ENCODE peak calls at places on chromosomes 2 and 18, in four cellular contexts. One of them, this sample, is unnamed.

GRCh38 chr2:33267745-33268144 is 208.7 kb upstream of the RASGRP3 start:
- DNase-seq in cardiac muscle cell: peak; percentile 44
- DNase-seq in tibial nerve: no peak
- DNase-seq in transverse colon: no peak
- DNase-seq in this sample: no peak

GRCh38 chr18:23237524-23238151 is 102.4 kb downstream of the CABLES1 start:
- DNase-seq in tibial nerve: no peak
- DNase-seq in transverse colon: peak; percentile 61
- DNase-seq in cardiac muscle cell: peak; percentile 69
- DNase-seq in this sample: no peak

GRCh38 chr2:27606611-27607010 is 22.2 kb downstream of the CCDC121 start:
- DNase-seq in cardiac muscle cell: no peak
- DNase-seq in transverse colon: no peak
- DNase-seq in tibial nerve: no peak
- DNase-seq in this sample: no peak

GRCh38 chr2:60867848-60868247 is 13.5 kb upstream of the REL start:
- DNase-seq in transverse colon: no peak
- DNase-seq in cardiac muscle cell: no peak
- DNase-seq in tibial nerve: peak; percentile 47
- DNase-seq in this sample: no peak

GRCh38 chr2:15932394-15933183 is 7.8 kb upstream of the MYCN start:
- DNase-seq in cardiac muscle cell: no peak
- DNase-seq in transverse colon: no peak
- DNase-seq in tibial nerve: no peak
- DNase-seq in this sample: no peak

GRCh38 chr2:239253705-239254104 is 147.1 kb downstream of the HDAC4 start:
- DNase-seq in tibial nerve: no peak
- DNase-seq in transverse colon: no peak
- DNase-seq in cardiac muscle cell: no peak
- DNase-seq in this sample: no peak

GRCh38 chr2:136057023-136057801 is 60.7 kb downstream of the CXCR4 start:
- DNase-seq in cardiac muscle cell: no peak
- DNase-seq in transverse colon: no peak
- DNase-seq in tibial nerve: no peak
- DNase-seq in this sample: no peak

GRCh38 chr2:23828256-23828980 is 98.5 kb downstream of the ATAD2B start:
- DNase-seq in tibial nerve: no peak
- DNase-seq in transverse colon: no peak
- DNase-seq in cardiac muscle cell: peak; percentile 22
- DNase-seq in this sample: no peak

GRCh38 chr18:13136056-13136688 is 82.4 kb upstream of the LDLRAD4 start:
- DNase-seq in tibial nerve: no peak
- DNase-seq in transverse colon: peak; percentile 16
- DNase-seq in cardiac muscle cell: no peak
- DNase-seq in this sample: peak; percentile 20

GRCh38 chr2:290090-290722 is 2.3 kb upstream of the ALKAL2 start:
- DNase-seq in transverse colon: peak; percentile 74
- DNase-seq in cardiac muscle cell: peak; percentile 83
- DNase-seq in tibial nerve: peak; percentile 70
- DNase-seq in this sample: peak; percentile 29

GRCh38 chr2:68766378-68766845 is 31.8 kb downstream of the ARHGAP25 start:
- DNase-seq in cardiac muscle cell: peak; percentile 93
- DNase-seq in tibial nerve: peak; percentile 53
- DNase-seq in transverse colon: peak; percentile 56
- DNase-seq in this sample: peak; percentile 63

GRCh38 chr2:77104554-77104953 is 417.6 kb downstream of the LRRTM4 start:
- DNase-seq in cardiac muscle cell: no peak
- DNase-seq in transverse colon: no peak
- DNase-seq in tibial nerve: no peak
- DNase-seq in this sample: no peak

GRCh38 chr2:168145598-168145997 is 101.8 kb downstream of the STK39 start:
- DNase-seq in tibial nerve: no peak
- DNase-seq in transverse colon: no peak
- DNase-seq in cardiac muscle cell: no peak
- DNase-seq in this sample: no peak

GRCh38 chr2:31240406-31241365 is 6.7 kb downstream of the EHD3 start:
- DNase-seq in transverse colon: no peak
- DNase-seq in tibial nerve: no peak
- DNase-seq in cardiac muscle cell: no peak
- DNase-seq in this sample: no peak

GRCh38 chr2:230987137-230988020 is 8.5 kb upstream of the SPATA3 start:
- DNase-seq in transverse colon: peak; percentile 84
- DNase-seq in tibial nerve: peak; percentile 67
- DNase-seq in cardiac muscle cell: peak; percentile 79
- DNase-seq in this sample: peak; percentile 74

GRCh38 chr2:55391615-55392242 is 27.9 kb downstream of the CCDC88A start:
- DNase-seq in transverse colon: no peak
- DNase-seq in tibial nerve: no peak
- DNase-seq in cardiac muscle cell: peak; percentile 40
- DNase-seq in this sample: no peak

GRCh38 chr2:3040819-3041218 is 336.8 kb downstream of the EIPR1 start:
- DNase-seq in transverse colon: no peak
- DNase-seq in tibial nerve: no peak
- DNase-seq in cardiac muscle cell: no peak
- DNase-seq in this sample: no peak

GRCh38 chr2:223613017-223613950 is 11.1 kb upstream of the SCG2 start:
- DNase-seq in transverse colon: peak; percentile 54
- DNase-seq in cardiac muscle cell: peak; percentile 99
- DNase-seq in tibial nerve: peak; percentile 66
- DNase-seq in this sample: no peak

GRCh38 chr2:27320958-27321543 is 1.8 kb downstream of the MPV17 start:
- DNase-seq in tibial nerve: peak; percentile 49
- DNase-seq in cardiac muscle cell: peak; percentile 97
- DNase-seq in transverse colon: peak; percentile 57
- DNase-seq in this sample: no peak

GRCh38 chr2:30165050-30165520 is 18.3 kb downstream of the YPEL5 start:
- DNase-seq in transverse colon: peak; percentile 46
- DNase-seq in cardiac muscle cell: peak; percentile 92
- DNase-seq in tibial nerve: peak; percentile 58
- DNase-seq in this sample: peak; percentile 29

GRCh38 chr2:212448698-212449097 is 89.9 kb downstream of the ERBB4 start:
- DNase-seq in tibial nerve: no peak
- DNase-seq in transverse colon: no peak
- DNase-seq in cardiac muscle cell: no peak
- DNase-seq in this sample: no peak

GRCh38 chr2:42918041-42918440 is 125.7 kb upstream of the HAAO start:
- DNase-seq in transverse colon: no peak
- DNase-seq in tibial nerve: no peak
- DNase-seq in cardiac muscle cell: no peak
- DNase-seq in this sample: no peak

GRCh38 chr2:53594586-53594918 is 173.1 kb upstream of the CHAC2 start:
- DNase-seq in transverse colon: no peak
- DNase-seq in cardiac muscle cell: no peak
- DNase-seq in tibial nerve: no peak
- DNase-seq in this sample: no peak

GRCh38 chr2:214126135-214126534 is 284.7 kb upstream of the VWC2L start:
- DNase-seq in transverse colon: no peak
- DNase-seq in cardiac muscle cell: peak; percentile 7
- DNase-seq in tibial nerve: no peak
- DNase-seq in this sample: no peak

GRCh38 chr2:145374165-145374564 is 854.2 kb upstream of the ZEB2 start:
- DNase-seq in transverse colon: no peak
- DNase-seq in cardiac muscle cell: no peak
- DNase-seq in tibial nerve: no peak
- DNase-seq in this sample: no peak

GRCh38 chr2:153218851-153219250 is 259.7 kb downstream of the RPRM start:
- DNase-seq in tibial nerve: no peak
- DNase-seq in cardiac muscle cell: no peak
- DNase-seq in transverse colon: no peak
- DNase-seq in this sample: no peak

GRCh38 chr18:11981633-11982366 is 493 bp downstream of the IMPA2 start:
- DNase-seq in tibial nerve: peak; percentile 45
- DNase-seq in cardiac muscle cell: peak; percentile 34
- DNase-seq in transverse colon: peak; percentile 66
- DNase-seq in this sample: no peak

GRCh38 chr18:67938691-67939090 is 422.2 kb upstream of the DSEL start:
- DNase-seq in transverse colon: no peak
- DNase-seq in cardiac muscle cell: no peak
- DNase-seq in tibial nerve: no peak
- DNase-seq in this sample: no peak

GRCh38 chr2:20611077-20611843 is 39.6 kb downstream of the HS1BP3 start:
- DNase-seq in transverse colon: peak; percentile 58
- DNase-seq in tibial nerve: peak; percentile 73
- DNase-seq in cardiac muscle cell: peak; percentile 99
- DNase-seq in this sample: no peak

GRCh38 chr2:188235364-188235763 is 56.3 kb upstream of the GULP1 start:
- DNase-seq in tibial nerve: no peak
- DNase-seq in transverse colon: no peak
- DNase-seq in cardiac muscle cell: no peak
- DNase-seq in this sample: no peak

GRCh38 chr18:63758616-63759015 is 16.6 kb upstream of the SERPINB7 start:
- DNase-seq in transverse colon: no peak
- DNase-seq in cardiac muscle cell: no peak
- DNase-seq in tibial nerve: no peak
- DNase-seq in this sample: no peak

GRCh38 chr2:98552499-98553179 is 55.7 kb downstream of the COA5 start:
- DNase-seq in transverse colon: no peak
- DNase-seq in tibial nerve: no peak
- DNase-seq in cardiac muscle cell: peak; percentile 2
- DNase-seq in this sample: no peak

GRCh38 chr2:105377871-105378270 is 21.0 kb downstream of the FHL2 start:
- DNase-seq in cardiac muscle cell: no peak
- DNase-seq in tibial nerve: no peak
- DNase-seq in transverse colon: no peak
- DNase-seq in this sample: no peak

GRCh38 chr18:36628435-36629094 is 200.2 kb downstream of the TPGS2 start:
- DNase-seq in cardiac muscle cell: peak; percentile 73
- DNase-seq in tibial nerve: no peak
- DNase-seq in transverse colon: no peak
- DNase-seq in this sample: no peak

GRCh38 chr2:1458432-1458831 is 45.2 kb downstream of the TPO start:
- DNase-seq in tibial nerve: no peak
- DNase-seq in cardiac muscle cell: no peak
- DNase-seq in transverse colon: no peak
- DNase-seq in this sample: no peak

GRCh38 chr2:1459727-1460126 is 46.5 kb downstream of the TPO start:
- DNase-seq in transverse colon: no peak
- DNase-seq in cardiac muscle cell: no peak
- DNase-seq in tibial nerve: no peak
- DNase-seq in this sample: no peak

GRCh38 chr2:1462984-1463383 is 49.7 kb downstream of the TPO start:
- DNase-seq in transverse colon: no peak
- DNase-seq in tibial nerve: no peak
- DNase-seq in cardiac muscle cell: no peak
- DNase-seq in this sample: no peak

GRCh38 chr2:1461507-1462390 is 48.5 kb downstream of the TPO start:
- DNase-seq in tibial nerve: no peak
- DNase-seq in transverse colon: no peak
- DNase-seq in cardiac muscle cell: no peak
- DNase-seq in this sample: no peak

GRCh38 chr2:1460851-1461418 is 47.7 kb downstream of the TPO start:
- DNase-seq in cardiac muscle cell: no peak
- DNase-seq in transverse colon: no peak
- DNase-seq in tibial nerve: no peak
- DNase-seq in this sample: no peak
- H3K27ac ChIP-seq in cardiac muscle cell: no peak overlapping the region
- H3K27ac ChIP-seq in transverse colon: no peak overlapping the region
- H3K27ac ChIP-seq in tibial nerve: no peak overlapping the region
- H3K27ac ChIP-seq in this sample: no peak overlapping the region

GRCh38 chr18:79584491-79585394 is 94.9 kb upstream of the CTDP1 start:
- DNase-seq in transverse colon: peak; percentile 7
- DNase-seq in cardiac muscle cell: no peak
- DNase-seq in tibial nerve: no peak
- DNase-seq in this sample: no peak
- TF ChIP-seq CTCF in transverse colon: no peak
- TF ChIP-seq CTCF in cardiac muscle cell: no peak
- TF ChIP-seq CTCF in tibial nerve: no peak
- TF ChIP-seq CTCF in this sample: no peak

DNA sequence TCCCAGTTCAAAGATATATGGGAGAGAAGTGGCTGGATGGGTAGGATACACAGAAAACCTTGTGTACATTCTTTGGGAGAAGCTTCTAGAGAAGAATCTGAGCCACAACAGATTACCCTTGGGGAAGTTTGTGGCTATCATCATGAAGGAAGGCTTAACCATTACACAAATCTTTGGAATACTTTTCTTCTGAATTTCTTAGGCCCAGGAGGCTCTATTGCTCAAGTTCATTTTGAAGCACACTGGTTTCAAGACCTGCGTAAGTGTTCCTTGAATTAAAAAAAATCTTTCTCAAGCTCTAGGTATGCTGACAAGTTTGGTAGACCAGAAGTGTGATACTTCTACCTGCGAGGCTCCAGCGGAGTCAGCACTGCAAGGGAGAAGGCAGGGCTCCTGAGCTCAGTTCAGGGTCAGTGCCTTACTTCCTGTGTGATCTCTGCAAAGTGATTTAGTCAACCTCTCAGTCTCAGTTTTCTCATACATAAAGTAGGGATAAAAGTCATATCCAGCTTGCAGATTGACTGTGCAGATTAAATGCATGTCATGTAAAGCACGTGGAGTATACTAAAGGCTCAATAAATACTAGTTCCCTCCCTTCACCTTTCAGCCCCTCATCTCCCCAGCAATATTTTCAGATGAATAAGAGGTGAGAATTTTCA is 438.6 kb downstream of the DLGAP1 start:
- DNase-seq in tibial nerve: no peak
- DNase-seq in cardiac muscle cell: no peak
- DNase-seq in transverse colon: no peak
- DNase-seq in this sample: no peak
- H3K27ac ChIP-seq in tibial nerve: no peak overlapping the region
- H3K27ac ChIP-seq in cardiac muscle cell: no peak overlapping the region
- H3K27ac ChIP-seq in transverse colon: no peak overlapping the region
- H3K27ac ChIP-seq in this sample: no peak overlapping the region

DNA sequence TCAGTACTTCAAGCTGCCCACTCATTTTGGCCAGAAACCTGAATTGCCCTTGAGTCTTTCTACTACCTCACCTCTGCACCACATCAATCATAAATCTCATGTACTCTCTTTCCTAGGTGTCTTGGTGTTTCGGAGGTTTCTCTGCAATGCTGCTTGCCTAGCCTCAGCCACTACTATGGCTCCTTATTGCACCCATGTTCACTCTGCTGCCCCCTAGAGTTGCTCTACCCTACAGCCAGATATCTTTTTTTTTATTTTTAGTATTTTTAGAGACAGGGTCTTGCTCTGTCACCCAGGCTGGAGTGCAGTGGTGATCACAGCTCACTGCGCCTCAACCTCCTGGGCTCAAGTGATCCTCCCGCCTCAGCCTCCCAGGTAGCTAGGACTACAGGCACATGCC is 413.0 kb downstream of the PTPRM start:
- DNase-seq in tibial nerve: no peak
- DNase-seq in transverse colon: no peak
- DNase-seq in cardiac muscle cell: no peak
- DNase-seq in this sample: no peak
- TF ChIP-seq CTCF in tibial nerve: no peak
- TF ChIP-seq CTCF in transverse colon: no peak
- TF ChIP-seq CTCF in cardiac muscle cell: no peak
- TF ChIP-seq CTCF in this sample: no peak